ENCODE peak calls at places on chromosomes 1 and 21, in five cellular contexts. One of them, this sample, is unnamed.

GRCh38 chr1:1358433-1359201 is at the start of gene MXRA8:
- DNase-seq in SK-N-SH: no peak
- DNase-seq in HepG2: peak; percentile 79
- DNase-seq in K562: peak; percentile 93
- DNase-seq in GM12878: no peak
- DNase-seq in this sample: no peak

GRCh38 chr1:239997515-239998311 is 94.0 kb upstream of the FMN2 start:
- DNase-seq in SK-N-SH: peak; percentile 89
- DNase-seq in HepG2: no peak
- DNase-seq in K562: no peak
- DNase-seq in GM12878: no peak
- DNase-seq in this sample: peak; percentile 45

GRCh38 chr1:196403803-196404690 is 204.2 kb downstream of the KCNT2 start:
- DNase-seq in SK-N-SH: no peak
- DNase-seq in HepG2: no peak
- DNase-seq in K562: peak; percentile 6
- DNase-seq in GM12878: no peak
- DNase-seq in this sample: no peak

GRCh38 chr21:45993210-45994085 is 11.9 kb downstream of the COL6A1 start:
- DNase-seq in SK-N-SH: no peak
- DNase-seq in HepG2: no peak
- DNase-seq in K562: no peak
- DNase-seq in GM12878: no peak
- DNase-seq in this sample: no peak

GRCh38 chr1:161727343-161727924 is 6.1 kb downstream of the FCRLB start:
- DNase-seq in SK-N-SH: no peak
- DNase-seq in HepG2: no peak
- DNase-seq in K562: no peak
- DNase-seq in GM12878: no peak
- DNase-seq in this sample: no peak

GRCh38 chr1:14138135-14138506 is 438.1 kb downstream of the PRDM2 start:
- DNase-seq in SK-N-SH: no peak
- DNase-seq in HepG2: no peak
- DNase-seq in K562: no peak
- DNase-seq in GM12878: no peak
- DNase-seq in this sample: no peak

GRCh38 chr1:89598450-89599331 is 34.2 kb upstream of the LRRC8C start:
- DNase-seq in SK-N-SH: peak; percentile 55
- DNase-seq in HepG2: peak; percentile 39
- DNase-seq in K562: peak; percentile 56
- DNase-seq in GM12878: no peak
- DNase-seq in this sample: peak; percentile 31

GRCh38 chr1:50326026-50326425 is 97.2 kb downstream of the DMRTA2 start:
- DNase-seq in SK-N-SH: no peak
- DNase-seq in HepG2: no peak
- DNase-seq in K562: no peak
- DNase-seq in GM12878: no peak
- DNase-seq in this sample: no peak

GRCh38 chr1:227445746-227446145 is 117.6 kb upstream of the ZNF678 start:
- DNase-seq in SK-N-SH: no peak
- DNase-seq in HepG2: no peak
- DNase-seq in K562: no peak
- DNase-seq in GM12878: no peak
- DNase-seq in this sample: no peak

GRCh38 chr1:3226664-3227371 is 157.8 kb downstream of the PRDM16 start:
- DNase-seq in SK-N-SH: peak; percentile 52
- DNase-seq in HepG2: no peak
- DNase-seq in K562: no peak
- DNase-seq in GM12878: no peak
- DNase-seq in this sample: no peak

GRCh38 chr1:9128161-9128519 is 762 bp downstream of the GPR157 start:
- DNase-seq in SK-N-SH: peak; percentile 39
- DNase-seq in HepG2: no peak
- DNase-seq in K562: no peak
- DNase-seq in GM12878: no peak
- DNase-seq in this sample: peak; percentile 21

GRCh38 chr1:224774378-224774777 is 155.1 kb upstream of the DNAH14 start:
- DNase-seq in SK-N-SH: no peak
- DNase-seq in HepG2: no peak
- DNase-seq in K562: no peak
- DNase-seq in GM12878: no peak
- DNase-seq in this sample: no peak

GRCh38 chr1:44660176-44660575 is 14.1 kb downstream of the TMEM53 start:
- DNase-seq in SK-N-SH: peak; percentile 88
- DNase-seq in HepG2: no peak
- DNase-seq in K562: no peak
- DNase-seq in GM12878: no peak
- DNase-seq in this sample: no peak

GRCh38 chr1:81948495-81948894 is 147.8 kb downstream of the ADGRL2 start:
- DNase-seq in SK-N-SH: no peak
- DNase-seq in HepG2: no peak
- DNase-seq in K562: no peak
- DNase-seq in GM12878: no peak
- DNase-seq in this sample: no peak

GRCh38 chr1:203551550-203551949 is 57.6 kb downstream of the OPTC start:
- DNase-seq in SK-N-SH: no peak
- DNase-seq in HepG2: no peak
- DNase-seq in K562: no peak
- DNase-seq in GM12878: no peak
- DNase-seq in this sample: no peak

GRCh38 chr21:28856588-28857250 is 136.0 kb downstream of the LTN1 start:
- DNase-seq in SK-N-SH: no peak
- DNase-seq in HepG2: peak; percentile 53
- DNase-seq in K562: no peak
- DNase-seq in GM12878: no peak
- DNase-seq in this sample: no peak

GRCh38 chr1:210362526-210362925 is 33.8 kb downstream of the HHAT start:
- DNase-seq in SK-N-SH: no peak
- DNase-seq in HepG2: no peak
- DNase-seq in K562: no peak
- DNase-seq in GM12878: no peak
- DNase-seq in this sample: no peak

GRCh38 chr1:167650266-167651160 is 20.5 kb downstream of the RCSD1 start:
- DNase-seq in SK-N-SH: no peak
- DNase-seq in HepG2: no peak
- DNase-seq in K562: no peak
- DNase-seq in GM12878: no peak
- DNase-seq in this sample: no peak

GRCh38 chr21:35377505-35378090 is 328.5 kb upstream of the RUNX1 start:
- DNase-seq in SK-N-SH: no peak
- DNase-seq in HepG2: no peak
- DNase-seq in K562: no peak
- DNase-seq in GM12878: no peak
- DNase-seq in this sample: no peak

GRCh38 chr1:22259581-22260282 is 116.8 kb upstream of the WNT4 start:
- DNase-seq in SK-N-SH: no peak
- DNase-seq in HepG2: no peak
- DNase-seq in K562: no peak
- DNase-seq in GM12878: no peak
- DNase-seq in this sample: peak; percentile 86

GRCh38 chr1:183908095-183908494 is 103.2 kb downstream of the RGL1 start:
- DNase-seq in SK-N-SH: no peak
- DNase-seq in HepG2: no peak
- DNase-seq in K562: no peak
- DNase-seq in GM12878: no peak
- DNase-seq in this sample: no peak

GRCh38 chr1:156928043-156928602 is 7.7 kb downstream of the LRRC71 start:
- DNase-seq in SK-N-SH: no peak
- DNase-seq in HepG2: no peak
- DNase-seq in K562: no peak
- DNase-seq in GM12878: no peak
- DNase-seq in this sample: no peak

GRCh38 chr1:226446058-226446457 is 38.2 kb upstream of the PARP1 start:
- DNase-seq in SK-N-SH: no peak
- DNase-seq in HepG2: no peak
- DNase-seq in K562: no peak
- DNase-seq in GM12878: no peak
- DNase-seq in this sample: no peak

GRCh38 chr1:154768456-154769125 is 101.5 kb downstream of the KCNN3 start:
- DNase-seq in SK-N-SH: no peak
- DNase-seq in HepG2: no peak
- DNase-seq in K562: no peak
- DNase-seq in GM12878: no peak
- DNase-seq in this sample: no peak

GRCh38 chr1:197797010-197797409 is 21.7 kb upstream of the DENND1B start:
- DNase-seq in SK-N-SH: no peak
- DNase-seq in HepG2: no peak
- DNase-seq in K562: no peak
- DNase-seq in GM12878: no peak
- DNase-seq in this sample: no peak

GRCh38 chr1:228359613-228360532 is 46.8 kb downstream of the TRIM11 start:
- DNase-seq in SK-N-SH: no peak
- DNase-seq in HepG2: no peak
- DNase-seq in K562: no peak
- DNase-seq in GM12878: no peak
- DNase-seq in this sample: no peak

DNA sequence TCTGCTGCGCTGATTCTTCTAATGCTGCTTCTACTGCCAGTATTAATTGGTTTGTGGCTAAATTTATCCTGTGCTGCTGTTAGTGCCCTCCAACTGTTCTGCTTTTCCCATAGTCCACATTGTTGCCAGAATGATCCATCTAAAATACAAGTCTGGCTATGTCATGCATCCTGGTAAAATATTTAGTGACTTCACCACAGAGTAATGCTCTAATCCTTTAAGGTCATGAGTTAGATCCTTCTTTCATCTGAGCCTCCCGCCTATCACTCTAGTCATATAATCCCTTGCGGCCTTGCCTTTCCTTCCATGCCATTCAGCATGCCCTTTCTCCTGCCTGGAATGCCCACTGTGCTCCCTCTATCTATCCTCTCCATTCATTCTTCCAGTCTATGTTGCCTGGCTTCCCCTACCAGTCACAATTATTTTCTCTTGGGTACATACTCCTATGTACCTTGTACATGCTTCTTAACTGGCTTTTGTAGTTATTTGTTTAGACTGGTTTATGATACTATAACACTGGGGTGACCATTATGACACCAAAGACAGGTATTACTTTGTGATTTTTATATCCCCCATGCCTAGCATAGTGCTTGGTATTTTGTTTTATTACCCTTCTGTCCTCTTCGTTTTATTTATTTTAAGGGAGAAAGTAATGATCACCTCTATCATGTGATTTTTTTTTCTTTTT is 144.0 kb downstream of the MAGI3 start:
- DNase-seq in SK-N-SH: no peak
- DNase-seq in HepG2: peak; percentile 41
- DNase-seq in K562: no peak
- DNase-seq in GM12878: no peak
- DNase-seq in this sample: peak; percentile 16
- TF ChIP-seq REST in SK-N-SH: no peak
- TF ChIP-seq REST in HepG2: no peak
- TF ChIP-seq REST in K562: no peak
- TF ChIP-seq REST in GM12878: no peak
- TF ChIP-seq REST in this sample: no peak

GRCh38 chr1:6601865-6602668 is 602 bp downstream of the KLHL21 start:
- DNase-seq in SK-N-SH: peak; percentile 67
- DNase-seq in HepG2: no peak
- DNase-seq in K562: no peak
- DNase-seq in GM12878: no peak
- DNase-seq in this sample: no peak
- TF ChIP-seq EP300 in SK-N-SH: no peak
- TF ChIP-seq EP300 in HepG2: no peak
- TF ChIP-seq EP300 in K562: no peak
- TF ChIP-seq EP300 in GM12878: no peak
- TF ChIP-seq EP300 in this sample: no peak

GRCh38 chr1:207102659-207103058 is 1.4 kb upstream of the C4BPA start:
- DNase-seq in SK-N-SH: no peak
- DNase-seq in HepG2: no peak
- DNase-seq in K562: no peak
- DNase-seq in GM12878: no peak
- DNase-seq in this sample: no peak

GRCh38 chr1:207097871-207098324 is 6.1 kb upstream of the C4BPA start:
- DNase-seq in SK-N-SH: no peak
- DNase-seq in HepG2: no peak
- DNase-seq in K562: no peak
- DNase-seq in GM12878: peak; percentile 67
- DNase-seq in this sample: no peak

GRCh38 chr1:207102146-207102545 is 1.9 kb upstream of the C4BPA start:
- DNase-seq in SK-N-SH: no peak
- DNase-seq in HepG2: no peak
- DNase-seq in K562: no peak
- DNase-seq in GM12878: no peak
- DNase-seq in this sample: no peak

GRCh38 chr1:207103892-207104373 is at the start of gene C4BPA:
- DNase-seq in SK-N-SH: no peak
- DNase-seq in HepG2: peak; percentile 90
- DNase-seq in K562: no peak
- DNase-seq in GM12878: no peak
- DNase-seq in this sample: peak; percentile 28

GRCh38 chr1:207101720-207102119 is 2.3 kb upstream of the C4BPA start:
- DNase-seq in SK-N-SH: no peak
- DNase-seq in HepG2: no peak
- DNase-seq in K562: no peak
- DNase-seq in GM12878: no peak
- DNase-seq in this sample: no peak
- TF ChIP-seq REST in SK-N-SH: no peak
- TF ChIP-seq REST in HepG2: no peak
- TF ChIP-seq REST in K562: no peak
- TF ChIP-seq REST in GM12878: no peak
- TF ChIP-seq REST in this sample: no peak

GRCh38 chr1:193712356-193712755 is 525.9 kb upstream of the B3GALT2 start:
- DNase-seq in SK-N-SH: no peak
- DNase-seq in HepG2: no peak
- DNase-seq in K562: no peak
- DNase-seq in GM12878: no peak
- DNase-seq in this sample: no peak
- TF ChIP-seq EP300 in SK-N-SH: no peak
- TF ChIP-seq EP300 in HepG2: no peak
- TF ChIP-seq EP300 in K562: no peak
- TF ChIP-seq EP300 in GM12878: no peak
- TF ChIP-seq EP300 in this sample: no peak

DNA sequence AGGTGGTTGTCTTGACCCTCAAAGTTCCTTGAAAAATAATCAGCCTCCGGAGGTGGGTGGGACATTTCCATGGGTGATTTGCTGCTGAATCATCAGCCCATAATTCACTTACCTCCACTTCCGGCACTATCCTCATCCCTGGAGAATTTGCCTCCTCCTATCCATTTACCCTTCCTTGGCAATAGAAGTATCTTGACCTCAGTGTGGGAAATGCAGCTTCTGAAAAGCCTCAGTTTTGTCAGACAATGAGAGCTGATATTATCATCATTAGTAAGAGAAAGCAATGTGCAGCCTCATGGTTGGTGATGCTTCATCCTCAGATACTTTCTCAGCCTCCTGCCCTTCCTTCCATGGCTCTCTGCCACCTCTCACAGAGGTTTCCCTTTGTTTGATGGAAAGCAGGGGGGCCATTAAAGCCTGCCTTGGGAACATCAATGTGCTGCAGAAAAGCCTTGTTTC is 33.3 kb upstream of the RGS4 start:
- DNase-seq in SK-N-SH: peak; percentile 2
- DNase-seq in HepG2: no peak
- DNase-seq in K562: no peak
- DNase-seq in GM12878: no peak
- DNase-seq in this sample: no peak
- TF ChIP-seq REST in SK-N-SH: peak; percentile 41
- TF ChIP-seq REST in HepG2: no peak
- TF ChIP-seq REST in K562: no peak
- TF ChIP-seq REST in GM12878: no peak
- TF ChIP-seq REST in this sample: no peak

GRCh38 chr21:41631564-41632461 is 123.9 kb upstream of the TMPRSS2 start:
- DNase-seq in SK-N-SH: no peak
- DNase-seq in HepG2: no peak
- DNase-seq in K562: no peak
- DNase-seq in GM12878: no peak
- DNase-seq in this sample: peak; percentile 39
- TF ChIP-seq EP300 in SK-N-SH: no peak
- TF ChIP-seq EP300 in HepG2: no peak
- TF ChIP-seq EP300 in K562: no peak
- TF ChIP-seq EP300 in GM12878: no peak
- TF ChIP-seq EP300 in this sample: peak; percentile 13

This sample was measured in A549.